ENCODE peak calls at places on chromosomes 1 and 21, in seven cellular contexts. H is HL-60, O is pancreas, N is AG04450, Z is cardiac muscle cell, Q is fibroblast of lung, C is brain microvascular endothelial cell. B is an unnamed sample.

GRCh38 chr21:33541756-33542639 is at the start of gene GART:
- DNase-seq in H (peak), O (peak), N (no peak), Z (peak), Q (peak), C (peak), B (peak)

GRCh38 chr1:7117599-7118281 is 332.5 kb downstream of the CAMTA1 start:
- DNase-seq in H (no peak), O (peak), N (peak), Z (peak), Q (peak), C (peak), B (peak)

GRCh38 chr1:30743584-30744059 is 14.0 kb downstream of the LAPTM5 start:
- DNase-seq in H (no peak), O (no peak), N (no peak), Z (no peak), Q (no peak), C (no peak), B (peak)

GRCh38 chr1:166947398-166948043 is 27.8 kb downstream of the ILDR2 start:
- DNase-seq in H (no peak), O (peak), N (no peak), Z (peak), Q (peak), C (peak), B (no peak)

GRCh38 chr1:169151338-169151837 is 44.9 kb downstream of the ATP1B1 start:
- DNase-seq in H (no peak), O (no peak), N (no peak), Z (no peak), Q (no peak), C (no peak), B (no peak)

GRCh38 chr1:9869831-9870251 is 40.2 kb downstream of the CTNNBIP1 start:
- DNase-seq in H (no peak), O (no peak), N (no peak), Z (no peak), Q (no peak), C (no peak), B (peak)

GRCh38 chr1:30516505-30516858 is 206.9 kb downstream of the MATN1 start:
- DNase-seq in H (no peak), O (no peak), N (no peak), Z (no peak), Q (no peak), C (no peak), B (no peak)

GRCh38 chr1:247854899-247855545 is 2.0 kb upstream of the TRIM58 start:
- DNase-seq in H (no peak), O (no peak), N (no peak), Z (no peak), Q (no peak), C (no peak), B (no peak)

GRCh38 chr1:7664893-7665250 is 106.2 kb upstream of the VAMP3 start:
- DNase-seq in H (no peak), O (no peak), N (no peak), Z (no peak), Q (no peak), C (no peak), B (no peak)

GRCh38 chr1:47712596-47713299 is 274.9 kb downstream of the FOXD2 start:
- DNase-seq in H (no peak), O (no peak), N (no peak), Z (no peak), Q (no peak), C (no peak), B (no peak)

GRCh38 chr1:3011127-3011526 is 10.1 kb upstream of the ACTRT2 start:
- DNase-seq in H (no peak), O (no peak), N (no peak), Z (no peak), Q (no peak), C (no peak), B (no peak)

GRCh38 chr1:148315081-148315811 is 163.2 kb upstream of the NBPF11 start:
- DNase-seq in H (no peak), O (no peak), N (no peak), Z (peak), Q (peak), C (peak), B (no peak)

GRCh38 chr21:41610042-41610839 is 102.3 kb upstream of the TMPRSS2 start:
- DNase-seq in H (peak), O (peak), N (no peak), Z (peak), Q (peak), C (peak), B (no peak)

GRCh38 chr1:21521717-21522060 is 12.5 kb downstream of the ALPL start:
- DNase-seq in H (no peak), O (no peak), N (no peak), Z (no peak), Q (no peak), C (no peak), B (no peak)

GRCh38 chr21:34593423-34593822 is 21.5 kb downstream of the RCAN1 start:
- DNase-seq in H (no peak), O (peak), N (no peak), Z (no peak), Q (no peak), C (no peak), B (no peak)

DNA sequence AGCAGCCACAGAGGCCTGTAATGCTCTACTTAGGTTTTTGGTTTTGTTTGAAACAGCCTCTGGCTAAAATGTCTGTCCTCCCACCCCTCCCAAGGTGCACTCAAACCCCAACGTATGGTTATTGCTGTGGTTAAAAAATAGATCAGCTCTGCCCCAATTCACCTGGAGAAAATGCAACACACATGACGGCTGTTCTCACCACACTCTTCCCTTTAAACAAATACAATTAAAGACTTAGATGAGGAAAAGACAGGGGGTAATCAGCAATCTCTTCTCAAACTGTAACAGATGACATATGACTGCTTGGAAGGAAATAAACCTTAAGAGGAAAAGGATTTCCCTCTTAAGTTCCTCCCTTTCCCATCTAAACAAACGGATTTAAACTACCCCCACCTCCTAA is 6.2 kb upstream of the MTMR11 start:
- DNase-seq in H (no peak), O (no peak), N (no peak), Z (no peak), Q (no peak), C (no peak), B (no peak)
- H3K27ac ChIP-seq in H (no peak), O (no peak), N (no peak), Z (peak), Q (no peak), C (no peak), B (no peak)

DNA sequence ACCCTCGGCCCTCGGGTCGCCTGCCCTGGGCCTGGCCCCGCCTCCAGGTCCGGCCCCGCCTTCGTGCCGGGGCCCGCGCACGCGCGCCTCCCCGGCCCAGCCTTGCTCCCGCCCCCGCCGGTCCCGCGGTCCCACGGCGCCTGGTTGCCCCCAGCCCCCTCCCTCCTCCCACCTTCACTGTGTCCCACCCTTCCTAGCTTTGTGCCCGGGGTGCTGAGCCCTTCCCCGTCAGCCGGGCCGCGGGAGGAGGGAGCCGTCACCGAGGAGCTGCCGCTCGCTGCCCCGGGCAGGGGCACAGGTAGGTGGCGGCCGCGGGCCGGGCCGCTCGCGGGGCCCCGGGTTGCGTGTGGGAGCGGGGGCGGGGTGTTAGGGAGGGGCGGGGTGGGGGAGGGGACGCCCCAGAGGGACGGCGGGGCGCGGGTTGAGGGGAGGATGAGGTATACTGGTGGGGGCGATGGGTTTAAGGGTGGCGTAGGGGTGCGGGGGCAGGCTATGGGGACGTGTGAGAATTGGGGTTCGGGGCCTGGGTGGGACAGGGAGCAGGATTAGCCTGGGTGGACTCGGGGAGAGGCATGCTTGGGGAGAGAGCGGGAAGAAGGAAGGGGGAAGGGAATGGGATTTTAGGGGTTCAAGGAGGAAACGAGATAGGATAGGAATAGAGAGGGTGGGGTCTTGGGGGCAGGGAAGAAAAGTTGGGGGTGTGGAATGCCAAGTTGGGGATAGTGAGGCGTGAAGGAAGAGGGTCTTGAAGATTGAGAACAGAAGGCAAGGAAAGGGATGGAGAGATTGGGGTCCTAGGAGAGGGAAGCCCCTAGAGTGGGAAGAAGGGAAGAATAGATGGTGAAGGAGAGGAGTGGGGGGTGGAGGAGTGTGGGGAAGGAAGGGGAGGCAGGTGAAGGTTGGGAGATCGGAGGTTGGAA is at the start of gene LRRC42:
- DNase-seq in H (peak), O (no peak), N (no peak), Z (no peak), Q (no peak), C (no peak), B (peak)
- TF ChIP-seq CTCF in H (no peak), O (no peak), N (peak), Z (peak), Q (no peak), C (peak), B (peak)

GRCh38 chr1:45804671-45804973 is 1.2 kb downstream of the MAST2 start:
- DNase-seq in H (no peak), O (no peak), N (no peak), Z (no peak), Q (no peak), C (no peak), B (no peak)

GRCh38 chr1:45802343-45803298 is 791 bp upstream of the MAST2 start:
- DNase-seq in H (peak), O (peak), N (peak), Z (peak), Q (peak), C (peak), B (peak)

GRCh38 chr1:45806129-45806528 is 2.7 kb downstream of the MAST2 start:
- DNase-seq in H (no peak), O (no peak), N (no peak), Z (no peak), Q (no peak), C (no peak), B (no peak)

GRCh38 chr1:45800899-45801298 is 2.5 kb upstream of the MAST2 start:
- DNase-seq in H (no peak), O (no peak), N (no peak), Z (no peak), Q (no peak), C (no peak), B (no peak)

GRCh38 chr1:45803299-45803780 is at the start of gene MAST2:
- DNase-seq in H (peak), O (peak), N (peak), Z (peak), Q (peak), C (peak), B (peak)
- H3K27ac ChIP-seq in H (peak), O (no peak), N (peak), Z (peak), Q (peak), C (peak), B (peak)

GRCh38 chr1:226110249-226111108 is 48.0 kb downstream of the H3-3A start:
- DNase-seq in H (peak), O (peak), N (no peak), Z (peak), Q (peak), C (no peak), B (peak)

GRCh38 chr1:226109829-226110248 is 47.3 kb downstream of the H3-3A start:
- DNase-seq in H (peak), O (peak), N (no peak), Z (peak), Q (peak), C (peak), B (peak)

GRCh38 chr1:226111109-226111864 is 48.8 kb downstream of the H3-3A start:
- DNase-seq in H (no peak), O (no peak), N (no peak), Z (no peak), Q (no peak), C (no peak), B (no peak)

GRCh38 chr1:226107471-226108460 is 45.2 kb downstream of the H3-3A start:
- DNase-seq in H (no peak), O (no peak), N (no peak), Z (no peak), Q (no peak), C (no peak), B (no peak)

GRCh38 chr1:226108935-226109828 is 46.7 kb downstream of the H3-3A start:
- DNase-seq in H (no peak), O (no peak), N (no peak), Z (peak), Q (peak), C (peak), B (no peak)
- TF ChIP-seq CTCF in H (no peak), O (no peak), N (no peak), Z (no peak), Q (no peak), C (no peak), B (no peak)

GRCh38 chr21:45477176-45478114 is 64.8 kb downstream of the SLC19A1 start:
- DNase-seq in H (no peak), O (no peak), N (no peak), Z (no peak), Q (no peak), C (no peak), B (no peak)

GRCh38 chr21:45480701-45481500 is 61.3 kb downstream of the SLC19A1 start:
- DNase-seq in H (no peak), O (no peak), N (no peak), Z (no peak), Q (no peak), C (no peak), B (no peak)

GRCh38 chr21:45479691-45480675 is 62.3 kb downstream of the SLC19A1 start:
- DNase-seq in H (no peak), O (no peak), N (no peak), Z (no peak), Q (no peak), C (no peak), B (no peak)

GRCh38 chr21:45478115-45478801 is 64.0 kb downstream of the SLC19A1 start:
- DNase-seq in H (peak), O (no peak), N (no peak), Z (peak), Q (peak), C (peak), B (peak)

GRCh38 chr21:45478816-45479669 is 63.2 kb downstream of the SLC19A1 start:
- DNase-seq in H (no peak), O (no peak), N (no peak), Z (no peak), Q (no peak), C (no peak), B (no peak)
- H3K27ac ChIP-seq in H (peak), O (no peak), N (no peak), Z (no peak), Q (peak), C (no peak), B (peak)

DNA sequence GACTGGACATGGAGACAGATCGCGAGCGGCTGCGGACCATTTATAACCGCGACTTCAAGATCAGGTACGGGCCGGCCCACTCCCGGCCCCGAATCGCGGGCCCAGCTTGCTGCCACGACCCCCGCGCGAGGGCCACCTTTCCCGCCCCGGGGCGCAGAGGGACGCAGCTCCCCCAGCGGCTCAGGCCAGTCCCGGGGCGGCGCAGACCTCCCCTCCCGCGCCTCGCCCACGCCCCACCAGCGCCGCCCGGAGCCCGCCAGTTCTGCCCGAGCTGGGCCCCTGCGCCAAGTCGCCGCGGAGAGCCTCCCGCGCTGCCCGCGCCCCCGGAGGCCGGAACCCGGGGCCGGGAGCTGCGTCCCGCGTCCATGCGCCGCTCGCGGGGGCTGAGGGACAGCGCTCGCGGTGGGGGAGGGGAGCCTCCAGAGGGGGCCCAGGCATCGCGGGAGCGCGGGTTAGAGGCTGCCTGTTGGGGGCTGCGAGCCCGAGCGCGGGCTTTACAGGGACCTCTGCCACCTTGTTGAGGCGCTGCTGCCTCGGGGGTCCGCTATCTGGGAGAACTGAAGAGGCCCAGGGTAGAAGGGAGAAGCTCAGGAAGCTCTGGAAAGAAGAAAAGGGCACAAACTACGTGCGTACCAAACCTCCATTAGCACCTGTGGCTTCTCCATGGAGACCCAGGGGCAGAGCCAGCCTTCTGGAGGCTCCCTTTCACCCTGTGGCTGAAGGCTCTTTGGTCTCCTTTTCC is 698 bp downstream of the MOV10 start:
- DNase-seq in H (no peak), O (no peak), N (no peak), Z (no peak), Q (no peak), C (no peak), B (peak)
- TF ChIP-seq CTCF in H (no peak), O (no peak), N (peak), Z (no peak), Q (no peak), C (no peak), B (peak)

GRCh38 chr1:16174886-16175598 is 19.2 kb upstream of the EPHA2 start:
- DNase-seq in H (no peak), O (no peak), N (no peak), Z (no peak), Q (no peak), C (no peak), B (no peak)
- H3K27ac ChIP-seq in H (no peak), O (peak), N (peak), Z (peak), Q (no peak), C (no peak), B (peak)

GRCh38 chr21:46458315-46459023 is at the start of gene DIP2A:
- DNase-seq in H (peak), O (peak), N (peak), Z (peak), Q (peak), C (peak), B (peak)
- TF ChIP-seq CTCF in H (no peak), O (no peak), N (no peak), Z (peak), Q (no peak), C (no peak), B (no peak)

GRCh38 chr1:78678324-78678723 is 28.7 kb downstream of the IFI44 start:
- DNase-seq in H (no peak), O (no peak), N (no peak), Z (no peak), Q (no peak), C (no peak), B (no peak)

GRCh38 chr1:78676996-78677395 is 27.4 kb downstream of the IFI44 start:
- DNase-seq in H (no peak), O (no peak), N (no peak), Z (no peak), Q (no peak), C (no peak), B (no peak)

GRCh38 chr1:78673120-78673519 is 23.5 kb downstream of the IFI44 start:
- DNase-seq in H (no peak), O (no peak), N (no peak), Z (no peak), Q (no peak), C (no peak), B (no peak)

GRCh38 chr1:78677788-78678187 is 28.2 kb downstream of the IFI44 start:
- DNase-seq in H (no peak), O (no peak), N (no peak), Z (no peak), Q (no peak), C (no peak), B (no peak)

GRCh38 chr1:78676347-78676982 is 26.8 kb downstream of the IFI44 start:
- DNase-seq in H (peak), O (peak), N (peak), Z (peak), Q (peak), C (peak), B (peak)
- H3K27ac ChIP-seq in H (no peak), O (no peak), N (no peak), Z (no peak), Q (no peak), C (no peak), B (no peak)

GRCh38 chr1:100009458-100009857 is 39.7 kb downstream of the SLC35A3 start:
- DNase-seq in H (no peak), O (no peak), N (no peak), Z (no peak), Q (peak), C (peak), B (no peak)

GRCh38 chr1:100005424-100005823 is 35.6 kb downstream of the SLC35A3 start:
- DNase-seq in H (no peak), O (no peak), N (no peak), Z (no peak), Q (no peak), C (no peak), B (no peak)

GRCh38 chr1:100006688-100007087 is 36.9 kb downstream of the SLC35A3 start:
- DNase-seq in H (no peak), O (no peak), N (no peak), Z (no peak), Q (no peak), C (no peak), B (no peak)

GRCh38 chr1:100010804-100011203 is 41.0 kb downstream of the SLC35A3 start:
- DNase-seq in H (no peak), O (no peak), N (no peak), Z (no peak), Q (no peak), C (no peak), B (no peak)
- TF ChIP-seq CTCF in H (no peak), O (no peak), N (no peak), Z (no peak), Q (no peak), C (no peak), B (no peak)

B was measured in RWPE1.